ENCODE peak calls at places on chromosome 20, in seven cellular contexts. One of them, this sample, is unnamed.

GRCh38 chr20:52269327-52269726 is 77.7 kb upstream of the ZFP64 start:
- DNase-seq in GM18507: no peak
- DNase-seq in upper lobe of right lung: no peak
- DNase-seq in hepatocyte: no peak
- DNase-seq in mucosa of descending colon: no peak
- DNase-seq in stimulated activated CD4-positive, alpha-beta T cell treated with anti-CD3 and anti-CD28 coated beads, TNF-alpha, amount 100 ng/mL, for 4 hours: no peak
- DNase-seq in activated CD4-positive, alpha-beta memory T cell treated with anti-CD3 and anti-CD28 coated beads, Interleukin-2, amount 10 ng/mL, durations not matched to agents 7 days and 5 days: no peak
- DNase-seq in this sample: no peak

GRCh38 chr20:38680492-38681118 is 43.7 kb upstream of the SLC32A1 start:
- DNase-seq in GM18507: no peak
- DNase-seq in upper lobe of right lung: no peak
- DNase-seq in hepatocyte: peak
- DNase-seq in mucosa of descending colon: no peak
- DNase-seq in stimulated activated CD4-positive, alpha-beta T cell treated with anti-CD3 and anti-CD28 coated beads, TNF-alpha, amount 100 ng/mL, for 4 hours: no peak
- DNase-seq in activated CD4-positive, alpha-beta memory T cell treated with anti-CD3 and anti-CD28 coated beads, Interleukin-2, amount 10 ng/mL, durations not matched to agents 7 days and 5 days: peak
- DNase-seq in this sample: no peak

GRCh38 chr20:57609842-57610167 is 10.4 kb downstream of the ZBP1 start:
- DNase-seq in GM18507: no peak
- DNase-seq in upper lobe of right lung: peak
- DNase-seq in hepatocyte: no peak
- DNase-seq in mucosa of descending colon: no peak
- DNase-seq in stimulated activated CD4-positive, alpha-beta T cell treated with anti-CD3 and anti-CD28 coated beads, TNF-alpha, amount 100 ng/mL, for 4 hours: no peak
- DNase-seq in activated CD4-positive, alpha-beta memory T cell treated with anti-CD3 and anti-CD28 coated beads, Interleukin-2, amount 10 ng/mL, durations not matched to agents 7 days and 5 days: no peak
- DNase-seq in this sample: no peak

GRCh38 chr20:20525756-20526155 is 157.9 kb downstream of the INSM1 start:
- DNase-seq in GM18507: no peak
- DNase-seq in upper lobe of right lung: no peak
- DNase-seq in hepatocyte: no peak
- DNase-seq in mucosa of descending colon: no peak
- DNase-seq in stimulated activated CD4-positive, alpha-beta T cell treated with anti-CD3 and anti-CD28 coated beads, TNF-alpha, amount 100 ng/mL, for 4 hours: no peak
- DNase-seq in activated CD4-positive, alpha-beta memory T cell treated with anti-CD3 and anti-CD28 coated beads, Interleukin-2, amount 10 ng/mL, durations not matched to agents 7 days and 5 days: no peak
- DNase-seq in this sample: no peak

GRCh38 chr20:50589548-50590347 is 79.6 kb downstream of the PTPN1 start:
- DNase-seq in GM18507: no peak
- DNase-seq in upper lobe of right lung: no peak
- DNase-seq in hepatocyte: no peak
- DNase-seq in mucosa of descending colon: no peak
- DNase-seq in stimulated activated CD4-positive, alpha-beta T cell treated with anti-CD3 and anti-CD28 coated beads, TNF-alpha, amount 100 ng/mL, for 4 hours: no peak
- DNase-seq in activated CD4-positive, alpha-beta memory T cell treated with anti-CD3 and anti-CD28 coated beads, Interleukin-2, amount 10 ng/mL, durations not matched to agents 7 days and 5 days: no peak
- DNase-seq in this sample: no peak

GRCh38 chr20:57073402-57073801 is 193.0 kb downstream of the BMP7 start:
- DNase-seq in GM18507: no peak
- DNase-seq in upper lobe of right lung: no peak
- DNase-seq in hepatocyte: no peak
- DNase-seq in mucosa of descending colon: no peak
- DNase-seq in stimulated activated CD4-positive, alpha-beta T cell treated with anti-CD3 and anti-CD28 coated beads, TNF-alpha, amount 100 ng/mL, for 4 hours: no peak
- DNase-seq in activated CD4-positive, alpha-beta memory T cell treated with anti-CD3 and anti-CD28 coated beads, Interleukin-2, amount 10 ng/mL, durations not matched to agents 7 days and 5 days: no peak
- DNase-seq in this sample: no peak

GRCh38 chr20:1489764-1490436 is 1.3 kb downstream of the SIRPB2 start:
- DNase-seq in GM18507: no peak
- DNase-seq in upper lobe of right lung: no peak
- DNase-seq in hepatocyte: no peak
- DNase-seq in mucosa of descending colon: no peak
- DNase-seq in stimulated activated CD4-positive, alpha-beta T cell treated with anti-CD3 and anti-CD28 coated beads, TNF-alpha, amount 100 ng/mL, for 4 hours: no peak
- DNase-seq in activated CD4-positive, alpha-beta memory T cell treated with anti-CD3 and anti-CD28 coated beads, Interleukin-2, amount 10 ng/mL, durations not matched to agents 7 days and 5 days: no peak
- DNase-seq in this sample: no peak

GRCh38 chr20:5595744-5596143 is 154.5 kb upstream of the SHLD1 start:
- DNase-seq in GM18507: no peak
- DNase-seq in upper lobe of right lung: no peak
- DNase-seq in hepatocyte: no peak
- DNase-seq in mucosa of descending colon: no peak
- DNase-seq in stimulated activated CD4-positive, alpha-beta T cell treated with anti-CD3 and anti-CD28 coated beads, TNF-alpha, amount 100 ng/mL, for 4 hours: no peak
- DNase-seq in activated CD4-positive, alpha-beta memory T cell treated with anti-CD3 and anti-CD28 coated beads, Interleukin-2, amount 10 ng/mL, durations not matched to agents 7 days and 5 days: no peak
- DNase-seq in this sample: no peak

GRCh38 chr20:19735446-19735845 is 22.6 kb upstream of the RIN2 start:
- DNase-seq in GM18507: no peak
- DNase-seq in upper lobe of right lung: no peak
- DNase-seq in hepatocyte: peak
- DNase-seq in mucosa of descending colon: peak
- DNase-seq in stimulated activated CD4-positive, alpha-beta T cell treated with anti-CD3 and anti-CD28 coated beads, TNF-alpha, amount 100 ng/mL, for 4 hours: no peak
- DNase-seq in activated CD4-positive, alpha-beta memory T cell treated with anti-CD3 and anti-CD28 coated beads, Interleukin-2, amount 10 ng/mL, durations not matched to agents 7 days and 5 days: no peak
- DNase-seq in this sample: peak

GRCh38 chr20:872855-873520 is 39.5 kb downstream of the FAM110A start:
- DNase-seq in GM18507: no peak
- DNase-seq in upper lobe of right lung: no peak
- DNase-seq in hepatocyte: no peak
- DNase-seq in mucosa of descending colon: no peak
- DNase-seq in stimulated activated CD4-positive, alpha-beta T cell treated with anti-CD3 and anti-CD28 coated beads, TNF-alpha, amount 100 ng/mL, for 4 hours: no peak
- DNase-seq in activated CD4-positive, alpha-beta memory T cell treated with anti-CD3 and anti-CD28 coated beads, Interleukin-2, amount 10 ng/mL, durations not matched to agents 7 days and 5 days: no peak
- DNase-seq in this sample: no peak

GRCh38 chr20:62531046-62531838 is 55.4 kb upstream of the GATA5 start:
- DNase-seq in GM18507: no peak
- DNase-seq in upper lobe of right lung: no peak
- DNase-seq in hepatocyte: no peak
- DNase-seq in mucosa of descending colon: no peak
- DNase-seq in stimulated activated CD4-positive, alpha-beta T cell treated with anti-CD3 and anti-CD28 coated beads, TNF-alpha, amount 100 ng/mL, for 4 hours: no peak
- DNase-seq in activated CD4-positive, alpha-beta memory T cell treated with anti-CD3 and anti-CD28 coated beads, Interleukin-2, amount 10 ng/mL, durations not matched to agents 7 days and 5 days: no peak
- DNase-seq in this sample: no peak

GRCh38 chr20:57603120-57603519 is 17.1 kb downstream of the ZBP1 start:
- DNase-seq in GM18507: no peak
- DNase-seq in upper lobe of right lung: no peak
- DNase-seq in hepatocyte: no peak
- DNase-seq in mucosa of descending colon: peak
- DNase-seq in stimulated activated CD4-positive, alpha-beta T cell treated with anti-CD3 and anti-CD28 coated beads, TNF-alpha, amount 100 ng/mL, for 4 hours: no peak
- DNase-seq in activated CD4-positive, alpha-beta memory T cell treated with anti-CD3 and anti-CD28 coated beads, Interleukin-2, amount 10 ng/mL, durations not matched to agents 7 days and 5 days: no peak
- DNase-seq in this sample: no peak

GRCh38 chr20:35504751-35505150 is 24.7 kb downstream of the C20orf173 start:
- DNase-seq in GM18507: no peak
- DNase-seq in upper lobe of right lung: no peak
- DNase-seq in hepatocyte: no peak
- DNase-seq in mucosa of descending colon: no peak
- DNase-seq in stimulated activated CD4-positive, alpha-beta T cell treated with anti-CD3 and anti-CD28 coated beads, TNF-alpha, amount 100 ng/mL, for 4 hours: no peak
- DNase-seq in activated CD4-positive, alpha-beta memory T cell treated with anti-CD3 and anti-CD28 coated beads, Interleukin-2, amount 10 ng/mL, durations not matched to agents 7 days and 5 days: no peak
- DNase-seq in this sample: no peak

GRCh38 chr20:32017711-32018251 is 7.5 kb downstream of the CCM2L start:
- DNase-seq in GM18507: no peak
- DNase-seq in upper lobe of right lung: peak
- DNase-seq in hepatocyte: peak
- DNase-seq in mucosa of descending colon: peak
- DNase-seq in stimulated activated CD4-positive, alpha-beta T cell treated with anti-CD3 and anti-CD28 coated beads, TNF-alpha, amount 100 ng/mL, for 4 hours: peak
- DNase-seq in activated CD4-positive, alpha-beta memory T cell treated with anti-CD3 and anti-CD28 coated beads, Interleukin-2, amount 10 ng/mL, durations not matched to agents 7 days and 5 days: peak
- DNase-seq in this sample: peak

GRCh38 chr20:64131406-64131805 is 24.0 kb upstream of the NPBWR2 start:
- DNase-seq in GM18507: no peak
- DNase-seq in upper lobe of right lung: peak
- DNase-seq in hepatocyte: no peak
- DNase-seq in mucosa of descending colon: no peak
- DNase-seq in stimulated activated CD4-positive, alpha-beta T cell treated with anti-CD3 and anti-CD28 coated beads, TNF-alpha, amount 100 ng/mL, for 4 hours: no peak
- DNase-seq in activated CD4-positive, alpha-beta memory T cell treated with anti-CD3 and anti-CD28 coated beads, Interleukin-2, amount 10 ng/mL, durations not matched to agents 7 days and 5 days: no peak
- DNase-seq in this sample: no peak

GRCh38 chr20:2330090-2330695 is 34.4 kb downstream of the TGM3 start:
- DNase-seq in GM18507: no peak
- DNase-seq in upper lobe of right lung: no peak
- DNase-seq in hepatocyte: peak
- DNase-seq in mucosa of descending colon: no peak
- DNase-seq in stimulated activated CD4-positive, alpha-beta T cell treated with anti-CD3 and anti-CD28 coated beads, TNF-alpha, amount 100 ng/mL, for 4 hours: no peak
- DNase-seq in activated CD4-positive, alpha-beta memory T cell treated with anti-CD3 and anti-CD28 coated beads, Interleukin-2, amount 10 ng/mL, durations not matched to agents 7 days and 5 days: no peak
- DNase-seq in this sample: no peak

GRCh38 chr20:34324541-34324940 is 21.4 kb upstream of the AHCY start:
- DNase-seq in GM18507: no peak
- DNase-seq in upper lobe of right lung: no peak
- DNase-seq in hepatocyte: no peak
- DNase-seq in mucosa of descending colon: no peak
- DNase-seq in stimulated activated CD4-positive, alpha-beta T cell treated with anti-CD3 and anti-CD28 coated beads, TNF-alpha, amount 100 ng/mL, for 4 hours: no peak
- DNase-seq in activated CD4-positive, alpha-beta memory T cell treated with anti-CD3 and anti-CD28 coated beads, Interleukin-2, amount 10 ng/mL, durations not matched to agents 7 days and 5 days: no peak
- DNase-seq in this sample: no peak

GRCh38 chr20:50467618-50468373 is 42.4 kb upstream of the PTPN1 start:
- DNase-seq in GM18507: no peak
- DNase-seq in upper lobe of right lung: no peak
- DNase-seq in hepatocyte: no peak
- DNase-seq in mucosa of descending colon: no peak
- DNase-seq in stimulated activated CD4-positive, alpha-beta T cell treated with anti-CD3 and anti-CD28 coated beads, TNF-alpha, amount 100 ng/mL, for 4 hours: no peak
- DNase-seq in activated CD4-positive, alpha-beta memory T cell treated with anti-CD3 and anti-CD28 coated beads, Interleukin-2, amount 10 ng/mL, durations not matched to agents 7 days and 5 days: peak
- DNase-seq in this sample: peak

GRCh38 chr20:40813213-40813510 is 124.1 kb upstream of the MAFB start:
- DNase-seq in GM18507: no peak
- DNase-seq in upper lobe of right lung: no peak
- DNase-seq in hepatocyte: no peak
- DNase-seq in mucosa of descending colon: no peak
- DNase-seq in stimulated activated CD4-positive, alpha-beta T cell treated with anti-CD3 and anti-CD28 coated beads, TNF-alpha, amount 100 ng/mL, for 4 hours: no peak
- DNase-seq in activated CD4-positive, alpha-beta memory T cell treated with anti-CD3 and anti-CD28 coated beads, Interleukin-2, amount 10 ng/mL, durations not matched to agents 7 days and 5 days: no peak
- DNase-seq in this sample: no peak

GRCh38 chr20:24148372-24148771 is 159.8 kb upstream of the GGTLC1 start:
- DNase-seq in GM18507: no peak
- DNase-seq in upper lobe of right lung: peak
- DNase-seq in hepatocyte: no peak
- DNase-seq in mucosa of descending colon: no peak
- DNase-seq in stimulated activated CD4-positive, alpha-beta T cell treated with anti-CD3 and anti-CD28 coated beads, TNF-alpha, amount 100 ng/mL, for 4 hours: no peak
- DNase-seq in activated CD4-positive, alpha-beta memory T cell treated with anti-CD3 and anti-CD28 coated beads, Interleukin-2, amount 10 ng/mL, durations not matched to agents 7 days and 5 days: peak
- DNase-seq in this sample: no peak

GRCh38 chr20:37316116-37316774 is 26.8 kb downstream of the MANBAL start:
- DNase-seq in GM18507: peak
- DNase-seq in upper lobe of right lung: no peak
- DNase-seq in hepatocyte: no peak
- DNase-seq in mucosa of descending colon: no peak
- DNase-seq in stimulated activated CD4-positive, alpha-beta T cell treated with anti-CD3 and anti-CD28 coated beads, TNF-alpha, amount 100 ng/mL, for 4 hours: no peak
- DNase-seq in activated CD4-positive, alpha-beta memory T cell treated with anti-CD3 and anti-CD28 coated beads, Interleukin-2, amount 10 ng/mL, durations not matched to agents 7 days and 5 days: peak
- DNase-seq in this sample: no peak

GRCh38 chr20:44589522-44589921 is 7.1 kb downstream of the PKIG start:
- DNase-seq in GM18507: no peak
- DNase-seq in upper lobe of right lung: no peak
- DNase-seq in hepatocyte: no peak
- DNase-seq in mucosa of descending colon: no peak
- DNase-seq in stimulated activated CD4-positive, alpha-beta T cell treated with anti-CD3 and anti-CD28 coated beads, TNF-alpha, amount 100 ng/mL, for 4 hours: no peak
- DNase-seq in activated CD4-positive, alpha-beta memory T cell treated with anti-CD3 and anti-CD28 coated beads, Interleukin-2, amount 10 ng/mL, durations not matched to agents 7 days and 5 days: no peak
- DNase-seq in this sample: no peak

GRCh38 chr20:12171927-12172581 is 254.4 kb downstream of the BTBD3 start:
- DNase-seq in GM18507: no peak
- DNase-seq in upper lobe of right lung: no peak
- DNase-seq in hepatocyte: no peak
- DNase-seq in mucosa of descending colon: no peak
- DNase-seq in stimulated activated CD4-positive, alpha-beta T cell treated with anti-CD3 and anti-CD28 coated beads, TNF-alpha, amount 100 ng/mL, for 4 hours: no peak
- DNase-seq in activated CD4-positive, alpha-beta memory T cell treated with anti-CD3 and anti-CD28 coated beads, Interleukin-2, amount 10 ng/mL, durations not matched to agents 7 days and 5 days: no peak
- DNase-seq in this sample: no peak

GRCh38 chr20:59825944-59826759 is 107.3 kb downstream of the SYCP2 start:
- DNase-seq in GM18507: no peak
- DNase-seq in upper lobe of right lung: peak
- DNase-seq in hepatocyte: peak
- DNase-seq in mucosa of descending colon: peak
- DNase-seq in stimulated activated CD4-positive, alpha-beta T cell treated with anti-CD3 and anti-CD28 coated beads, TNF-alpha, amount 100 ng/mL, for 4 hours: no peak
- DNase-seq in activated CD4-positive, alpha-beta memory T cell treated with anti-CD3 and anti-CD28 coated beads, Interleukin-2, amount 10 ng/mL, durations not matched to agents 7 days and 5 days: peak
- DNase-seq in this sample: peak

GRCh38 chr20:37230200-37230599 is 31.4 kb downstream of the GHRH start:
- DNase-seq in GM18507: no peak
- DNase-seq in upper lobe of right lung: no peak
- DNase-seq in hepatocyte: no peak
- DNase-seq in mucosa of descending colon: no peak
- DNase-seq in stimulated activated CD4-positive, alpha-beta T cell treated with anti-CD3 and anti-CD28 coated beads, TNF-alpha, amount 100 ng/mL, for 4 hours: no peak
- DNase-seq in activated CD4-positive, alpha-beta memory T cell treated with anti-CD3 and anti-CD28 coated beads, Interleukin-2, amount 10 ng/mL, durations not matched to agents 7 days and 5 days: no peak
- DNase-seq in this sample: no peak

GRCh38 chr20:16639027-16639941 is 66.0 kb upstream of the KIF16B start:
- DNase-seq in GM18507: no peak
- DNase-seq in upper lobe of right lung: no peak
- DNase-seq in hepatocyte: no peak
- DNase-seq in mucosa of descending colon: no peak
- DNase-seq in stimulated activated CD4-positive, alpha-beta T cell treated with anti-CD3 and anti-CD28 coated beads, TNF-alpha, amount 100 ng/mL, for 4 hours: no peak
- DNase-seq in activated CD4-positive, alpha-beta memory T cell treated with anti-CD3 and anti-CD28 coated beads, Interleukin-2, amount 10 ng/mL, durations not matched to agents 7 days and 5 days: no peak
- DNase-seq in this sample: no peak

GRCh38 chr20:1567392-1568165 is 10.1 kb upstream of the SIRPD start:
- DNase-seq in GM18507: no peak
- DNase-seq in upper lobe of right lung: no peak
- DNase-seq in hepatocyte: peak
- DNase-seq in mucosa of descending colon: no peak
- DNase-seq in stimulated activated CD4-positive, alpha-beta T cell treated with anti-CD3 and anti-CD28 coated beads, TNF-alpha, amount 100 ng/mL, for 4 hours: no peak
- DNase-seq in activated CD4-positive, alpha-beta memory T cell treated with anti-CD3 and anti-CD28 coated beads, Interleukin-2, amount 10 ng/mL, durations not matched to agents 7 days and 5 days: no peak
- DNase-seq in this sample: no peak

GRCh38 chr20:5279661-5280060 is 37.1 kb downstream of the PROKR2 start:
- DNase-seq in GM18507: no peak
- DNase-seq in upper lobe of right lung: no peak
- DNase-seq in hepatocyte: no peak
- DNase-seq in mucosa of descending colon: no peak
- DNase-seq in stimulated activated CD4-positive, alpha-beta T cell treated with anti-CD3 and anti-CD28 coated beads, TNF-alpha, amount 100 ng/mL, for 4 hours: no peak
- DNase-seq in activated CD4-positive, alpha-beta memory T cell treated with anti-CD3 and anti-CD28 coated beads, Interleukin-2, amount 10 ng/mL, durations not matched to agents 7 days and 5 days: no peak
- DNase-seq in this sample: no peak

GRCh38 chr20:4949833-4950178 is 51.5 kb downstream of the SLC23A2 start:
- DNase-seq in GM18507: peak
- DNase-seq in upper lobe of right lung: no peak
- DNase-seq in hepatocyte: peak
- DNase-seq in mucosa of descending colon: no peak
- DNase-seq in stimulated activated CD4-positive, alpha-beta T cell treated with anti-CD3 and anti-CD28 coated beads, TNF-alpha, amount 100 ng/mL, for 4 hours: no peak
- DNase-seq in activated CD4-positive, alpha-beta memory T cell treated with anti-CD3 and anti-CD28 coated beads, Interleukin-2, amount 10 ng/mL, durations not matched to agents 7 days and 5 days: peak
- DNase-seq in this sample: no peak

GRCh38 chr20:16533493-16533892 is 39.8 kb downstream of the KIF16B start:
- DNase-seq in GM18507: no peak
- DNase-seq in upper lobe of right lung: no peak
- DNase-seq in hepatocyte: no peak
- DNase-seq in mucosa of descending colon: no peak
- DNase-seq in stimulated activated CD4-positive, alpha-beta T cell treated with anti-CD3 and anti-CD28 coated beads, TNF-alpha, amount 100 ng/mL, for 4 hours: no peak
- DNase-seq in activated CD4-positive, alpha-beta memory T cell treated with anti-CD3 and anti-CD28 coated beads, Interleukin-2, amount 10 ng/mL, durations not matched to agents 7 days and 5 days: no peak
- DNase-seq in this sample: no peak

GRCh38 chr20:24379116-24379927 is 90.1 kb upstream of the SYNDIG1 start:
- DNase-seq in GM18507: no peak
- DNase-seq in upper lobe of right lung: no peak
- DNase-seq in hepatocyte: no peak
- DNase-seq in mucosa of descending colon: no peak
- DNase-seq in stimulated activated CD4-positive, alpha-beta T cell treated with anti-CD3 and anti-CD28 coated beads, TNF-alpha, amount 100 ng/mL, for 4 hours: no peak
- DNase-seq in activated CD4-positive, alpha-beta memory T cell treated with anti-CD3 and anti-CD28 coated beads, Interleukin-2, amount 10 ng/mL, durations not matched to agents 7 days and 5 days: no peak
- DNase-seq in this sample: no peak

GRCh38 chr20:49979030-49979832 is 3.5 kb upstream of the SNAI1 start:
- DNase-seq in GM18507: peak
- DNase-seq in upper lobe of right lung: peak
- DNase-seq in hepatocyte: peak
- DNase-seq in mucosa of descending colon: peak
- DNase-seq in stimulated activated CD4-positive, alpha-beta T cell treated with anti-CD3 and anti-CD28 coated beads, TNF-alpha, amount 100 ng/mL, for 4 hours: peak
- DNase-seq in activated CD4-positive, alpha-beta memory T cell treated with anti-CD3 and anti-CD28 coated beads, Interleukin-2, amount 10 ng/mL, durations not matched to agents 7 days and 5 days: peak
- DNase-seq in this sample: peak